ENCODE peak calls at places on chromosomes 3 and 15, in six cellular contexts. R, I, Z, V, P and H are unnamed samples. For H3K36me3 and H3K4me1, the result is how much of the 10 kb centered on the place peaks cover.

GRCh38 chr3:195150194-195151118 is 120.5 kb downstream of the XXYLT1 start:
- DNase-seq in I (peak), Z (peak), R (peak), V (peak), P (peak), H (peak)

GRCh38 chr3:67957268-67957667 is 302.9 kb upstream of the SUCLG2 start:
- DNase-seq in V (no peak), I (no peak), Z (no peak), R (no peak), P (no peak), H (no peak)

GRCh38 chr3:141632779-141633374 is 105.2 kb upstream of the RNF7 start:
- DNase-seq in I (no peak), V (no peak), R (no peak), P (no peak), Z (no peak), H (no peak)

GRCh38 chr15:71279757-71280141 is 164.5 kb downstream of the THSD4 start:
- DNase-seq in I (no peak), Z (no peak), V (no peak), P (no peak), R (no peak), H (no peak)

GRCh38 chr15:40241305-40242215 is 2.7 kb downstream of the PAK6 start:
- DNase-seq in R (no peak), Z (no peak), V (no peak), I (no peak), P (no peak), H (no peak)

GRCh38 chr3:152977356-152977755 is 142.4 kb downstream of the P2RY1 start:
- DNase-seq in I (no peak), Z (no peak), V (no peak), R (no peak), P (no peak), H (no peak)

GRCh38 chr3:88785841-88786240 is 321.6 kb upstream of the EPHA3 start:
- DNase-seq in V (no peak), P (no peak), R (no peak), Z (no peak), I (no peak), H (no peak)

GRCh38 chr15:52532427-52532826 is 3.7 kb upstream of the MYO5A start:
- DNase-seq in Z (no peak), V (no peak), R (no peak), I (no peak), P (no peak), H (no peak)

GRCh38 chr15:25774871-25775270 is 88.3 kb downstream of the ATP10A start:
- DNase-seq in R (no peak), Z (no peak), P (no peak), V (no peak), I (no peak), H (no peak)

GRCh38 chr15:41620536-41621199 is 39.5 kb upstream of the MGA start:
- DNase-seq in I (no peak), V (no peak), R (peak), Z (no peak), P (no peak), H (no peak)

GRCh38 chr3:197534348-197534725 is 21.4 kb downstream of the BDH1 start:
- DNase-seq in I (no peak), Z (no peak), P (no peak), V (no peak), R (no peak), H (no peak)

GRCh38 chr3:127157181-127157828 is 35.6 kb upstream of the PRR23E start:
- DNase-seq in I (no peak), Z (no peak), R (no peak), P (no peak), V (no peak), H (no peak)

GRCh38 chr3:149898771-149899170 is 71.9 kb downstream of the PFN2 start:
- DNase-seq in I (peak), R (no peak), Z (no peak), P (no peak), V (no peak), H (no peak)

GRCh38 chr3:185656321-185656840 is 70.3 kb downstream of the SENP2 start:
- DNase-seq in I (peak), R (no peak), Z (peak), V (peak), P (no peak), H (no peak)

GRCh38 chr3:192847918-192848317 is 69.7 kb downstream of the MB21D2 start:
- DNase-seq in R (no peak), P (no peak), Z (no peak), I (peak), V (no peak), H (no peak)

GRCh38 chr3:167983583-167983982 is 112.1 kb downstream of the GOLIM4 start:
- DNase-seq in V (no peak), Z (no peak), I (no peak), R (no peak), P (no peak), H (no peak)

GRCh38 chr3:10655131-10655530 is 149.7 kb upstream of the ATP2B2 start:
- DNase-seq in R (no peak), V (no peak), I (no peak), Z (no peak), P (no peak), H (no peak)

GRCh38 chr15:66761723-66762595 is 59.9 kb downstream of the SMAD6 start:
- DNase-seq in R (no peak), I (no peak), V (no peak), P (no peak), Z (peak), H (no peak)

GRCh38 chr3:179432021-179432420 is 19.2 kb downstream of the GNB4 start:
- DNase-seq in V (no peak), I (no peak), P (no peak), R (no peak), Z (no peak), H (no peak)

GRCh38 chr15:36866896-36867295 is 233.5 kb downstream of the MEIS2 start:
- DNase-seq in V (no peak), I (no peak), R (no peak), P (no peak), Z (no peak), H (no peak)

GRCh38 chr15:67495585-67495984 is 25.3 kb upstream of the C15orf61 start:
- DNase-seq in V (no peak), Z (no peak), P (no peak), R (no peak), I (no peak), H (no peak)

GRCh38 chr3:194485876-194486539 is 794 bp downstream of the ATP13A3 start:
- DNase-seq in P (peak), Z (peak), I (peak), V (peak), R (no peak), H (peak)

GRCh38 chr15:38547255-38547997 is 17.2 kb downstream of the RASGRP1 start:
- DNase-seq in P (no peak), V (no peak), R (no peak), I (peak), Z (no peak), H (no peak)

GRCh38 chr3:72086051-72086711 is 301.2 kb upstream of the PROK2 start:
- DNase-seq in P (no peak), R (no peak), Z (no peak), I (peak), V (no peak), H (no peak)

GRCh38 chr3:28467414-28467813 is 118.8 kb upstream of the AZI2 start:
- DNase-seq in V (no peak), Z (no peak), I (no peak), R (no peak), P (no peak), H (no peak)

GRCh38 chr3:21043139-21043538 is 707.9 kb downstream of the ZNF385D start:
- DNase-seq in P (no peak), V (no peak), Z (no peak), R (no peak), I (no peak), H (no peak)

GRCh38 chr15:88454867-88455810 is 12.0 kb downstream of the MRPL46 start:
- DNase-seq in P (no peak), V (peak), I (peak), Z (no peak), R (peak), H (peak)

GRCh38 chr3:156509209-156510174 is 45.4 kb downstream of the SSR3 start:
- DNase-seq in I (peak), Z (no peak), P (no peak), V (no peak), R (no peak), H (no peak)

GRCh38 chr3:196868297-196868661 is 559 bp downstream of the SENP5 start:
- DNase-seq in R (no peak), P (peak), Z (peak), V (peak), I (peak), H (peak)

GRCh38 chr15:33963831-33964664 is 4.2 kb upstream of the CHRM5 start:
- DNase-seq in I (peak), R (no peak), Z (no peak), V (no peak), P (no peak), H (no peak)

GRCh38 chr15:52673312-52673711 is 5.9 kb downstream of the ATOSA start:
- DNase-seq in I (peak), V (no peak), R (no peak), P (no peak), Z (no peak), H (no peak)

GRCh38 chr3:42871592-42872196 is 4.0 kb downstream of the CYP8B1 start:
- DNase-seq in I (no peak), V (no peak), R (no peak), Z (no peak), P (no peak), H (no peak)

GRCh38 chr3:1552831-1553230 is 460.0 kb downstream of the CNTN6 start:
- DNase-seq in R (no peak), V (no peak), I (no peak), P (no peak), Z (no peak), H (peak)

GRCh38 chr3:115086379-115086778 is 60.7 kb downstream of the ZBTB20 start:
- DNase-seq in Z (no peak), V (no peak), R (no peak), P (no peak), I (no peak), H (no peak)

GRCh38 chr15:41523097-41523496 is 9.5 kb upstream of the LTK start:
- DNase-seq in Z (no peak), P (no peak), R (no peak), V (no peak), I (peak), H (no peak)

GRCh38 chr3:36362216-36362615 is 18.1 kb upstream of the STAC start:
- DNase-seq in R (no peak), V (peak), P (no peak), Z (no peak), I (no peak), H (no peak)

GRCh38 chr3:172270767-172271166 is 177.5 kb downstream of the GHSR start:
- DNase-seq in I (no peak), R (no peak), P (no peak), V (no peak), Z (no peak), H (no peak)

GRCh38 chr15:65979316-65979715 is 110.0 kb downstream of the RAB11A start:
- DNase-seq in V (peak), R (no peak), I (peak), Z (no peak), P (no peak), H (no peak)

GRCh38 chr3:177524742-177525141 is 327.5 kb upstream of the TBL1XR1 start:
- DNase-seq in P (no peak), V (no peak), I (no peak), R (no peak), Z (no peak), H (no peak)
- H3K36me3 ChIP-seq in P (under half), V (under half), I (under half), R (under half), Z (under half), H (under half)

GRCh38 chr15:77107068-77107467 is 36.2 kb upstream of the TSPAN3 start:
- DNase-seq in Z (no peak), V (no peak), I (no peak), P (peak), R (no peak), H (no peak)
- H3K27ac ChIP-seq in Z (no peak), V (peak), I (no peak), P (peak), R (no peak), H (no peak)

GRCh38 chr3:138442996-138443395 is 8.6 kb downstream of the ESYT3 start:
- DNase-seq in Z (no peak), V (no peak), P (no peak), I (no peak), R (no peak), H (no peak)

GRCh38 chr3:138442433-138442832 is 8.0 kb downstream of the ESYT3 start:
- DNase-seq in P (no peak), V (no peak), Z (peak), I (peak), R (no peak), H (no peak)

GRCh38 chr3:138440596-138440995 is 6.2 kb downstream of the ESYT3 start:
- DNase-seq in I (peak), R (no peak), P (no peak), Z (no peak), V (no peak), H (no peak)

GRCh38 chr3:138441256-138441655 is 6.8 kb downstream of the ESYT3 start:
- DNase-seq in Z (no peak), P (no peak), I (no peak), R (no peak), V (no peak), H (no peak)

DNA sequence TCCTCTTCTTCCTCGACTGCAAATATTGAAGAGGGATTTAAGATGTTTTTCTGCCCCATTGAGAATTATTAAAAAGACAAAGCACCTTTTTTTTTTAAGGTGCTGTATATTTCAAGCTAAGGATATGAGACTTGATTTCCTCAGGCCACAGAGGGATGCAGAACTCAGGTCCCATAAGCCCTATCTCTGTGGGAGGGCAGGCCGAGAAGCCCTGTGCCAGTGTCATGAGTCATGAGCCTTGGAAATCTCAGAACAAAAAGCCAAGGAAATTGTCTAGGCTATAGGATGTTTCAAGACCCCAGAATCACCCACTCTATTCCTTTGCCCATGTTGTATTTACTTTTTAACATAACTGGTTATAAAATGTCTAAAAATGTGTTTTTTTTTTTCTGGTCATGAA is 7.3 kb downstream of the ESYT3 start:
- DNase-seq in Z (peak), I (peak), P (no peak), R (no peak), V (no peak), H (no peak)
- H3K4me1 ChIP-seq in Z (under half), I (under half), P (under half), R (under half), V (under half), H (under half)

GRCh38 chr3:133588784-133589465 is 15.4 kb downstream of the CDV3 start:
- DNase-seq in Z (no peak), R (no peak), P (no peak), I (no peak), V (no peak), H (no peak)
- H3K36me3 ChIP-seq in Z (half or more), R (under half), P (half or more), I (under half), V (under half), H (under half)

GRCh38 chr3:50358355-50358926 is 880 bp downstream of the TMEM115 start:
- DNase-seq in V (no peak), Z (no peak), P (no peak), R (no peak), I (no peak), H (no peak)

GRCh38 chr3:50355829-50356552 is 3.3 kb downstream of the TMEM115 start:
- DNase-seq in Z (no peak), R (no peak), I (no peak), P (no peak), V (no peak), H (no peak)

GRCh38 chr3:50354850-50355249 is 4.2 kb downstream of the CYB561D2 start:
- DNase-seq in P (no peak), V (no peak), R (no peak), Z (no peak), I (no peak), H (no peak)

GRCh38 chr3:50354186-50354764 is 3.6 kb downstream of the CYB561D2 start:
- DNase-seq in Z (no peak), P (no peak), V (no peak), I (no peak), R (no peak), H (no peak)

GRCh38 chr3:50356553-50356952 is 2.8 kb downstream of the TMEM115 start:
- DNase-seq in P (no peak), V (no peak), Z (no peak), I (no peak), R (peak), H (peak)
- H3K27ac ChIP-seq in P (no peak), V (peak), Z (no peak), I (no peak), R (no peak), H (peak)

GRCh38 chr3:13263770-13264467 is 156.2 kb downstream of the NUP210 start:
- DNase-seq in V (no peak), Z (no peak), P (peak), R (no peak), I (no peak), H (no peak)

GRCh38 chr3:13264468-13264795 is 155.7 kb downstream of the NUP210 start:
- DNase-seq in P (peak), Z (no peak), V (no peak), I (no peak), R (no peak), H (no peak)

GRCh38 chr3:13261104-13261800 is 158.9 kb downstream of the NUP210 start:
- DNase-seq in I (no peak), Z (no peak), P (no peak), V (no peak), R (no peak), H (no peak)

GRCh38 chr3:13261908-13262307 is 158.2 kb downstream of the NUP210 start:
- DNase-seq in I (no peak), R (no peak), Z (no peak), V (no peak), P (peak), H (no peak)

DNA sequence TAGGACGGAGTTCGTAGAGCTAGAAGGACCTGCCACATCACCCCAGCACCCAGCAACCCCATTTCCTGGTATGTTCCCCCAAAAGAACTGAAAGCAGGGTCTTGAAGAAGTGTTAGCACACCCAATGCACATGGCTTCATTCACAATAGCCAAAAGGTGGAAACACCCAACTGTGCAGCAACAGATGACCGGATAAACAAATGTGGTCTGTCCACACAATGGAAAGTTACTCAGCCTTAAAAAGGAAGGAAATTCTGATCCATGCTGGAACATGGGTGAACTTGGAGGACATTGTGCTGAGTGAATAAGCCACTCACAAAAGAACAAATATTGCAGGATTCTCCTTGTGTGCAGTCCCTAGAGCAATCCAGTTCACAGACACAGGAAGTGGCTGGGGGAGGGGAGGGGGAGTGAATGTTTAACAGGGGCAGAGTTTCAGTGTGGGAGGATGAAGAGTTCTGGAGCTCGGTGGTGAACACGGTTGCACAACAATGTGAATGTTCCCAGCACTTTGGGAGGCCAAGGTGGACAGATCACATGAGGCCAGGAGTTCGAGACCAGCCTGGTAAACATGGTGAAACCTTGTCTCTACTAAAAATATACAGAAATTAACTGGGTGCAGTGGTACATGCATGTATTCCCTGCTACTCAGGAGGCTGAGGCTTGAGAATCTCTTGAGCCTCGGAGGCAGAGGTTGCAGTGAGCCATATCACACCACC is 157.5 kb downstream of the NUP210 start:
- DNase-seq in Z (no peak), I (no peak), P (peak), R (no peak), V (no peak), H (no peak)
- H3K4me1 ChIP-seq in Z (under half), I (under half), P (under half), R (under half), V (under half), H (under half)